ENCODE peak calls at places on chromosomes 4 and X, in six cellular contexts. O is HT1080; K is neuronal stem cell; E is activated CD4-positive, alpha-beta T cell treated with anti-CD3 and anti-CD28 coated beads, Interleukin-2, amount 50 U/mL, for 4 hours; J is G401; A is NCI-H1105 treated with DMSO at 0.1 percent for 48 hours. M is an unnamed sample.

GRCh38 chr4:2860391-2861348 is 17.0 kb downstream of the ADD1 start:
- DNase-seq in O (no peak), K (no peak), E (no peak), J (no peak), A (no peak), M (no peak)

GRCh38 chrX:10620121-10620699 is at the start of gene MID1:
- DNase-seq in O (peak), K (peak), E (no peak), J (peak), A (peak), M (no peak)

GRCh38 chr4:2064276-2064991 is 5.3 kb downstream of the NAT8L start:
- DNase-seq in O (no peak), K (no peak), E (no peak), J (no peak), A (no peak), M (peak)

GRCh38 chrX:71870337-71871098 is 40.1 kb upstream of the NHSL2 start:
- DNase-seq in O (peak), K (peak), E (no peak), J (peak), A (no peak), M (peak)

GRCh38 chr4:102757681-102758080 is 3.1 kb downstream of the MANBA start:
- DNase-seq in O (no peak), K (no peak), E (no peak), J (no peak), A (no peak), M (no peak)

GRCh38 chr4:101345596-101346311 is 1.6 kb downstream of the PPP3CA start:
- DNase-seq in O (peak), K (peak), E (peak), J (peak), A (peak), M (peak)

GRCh38 chr4:48017108-48017527 is 546 bp downstream of the NIPAL1 start:
- DNase-seq in O (peak), K (peak), E (peak), J (peak), A (peak), M (peak)

GRCh38 chr4:79575709-79576479 is 167.9 kb upstream of the GK2 start:
- DNase-seq in O (no peak), K (no peak), E (no peak), J (no peak), A (no peak), M (no peak)

GRCh38 chr4:94757192-94758140 is at the start of gene BMPR1B:
- DNase-seq in O (peak), K (peak), E (no peak), J (no peak), A (no peak), M (no peak)

GRCh38 chr4:1616574-1616964 is 67.5 kb downstream of the FAM53A start:
- DNase-seq in O (no peak), K (no peak), E (no peak), J (no peak), A (no peak), M (no peak)

GRCh38 chr4:23584024-23584423 is 305.8 kb downstream of the PPARGC1A start:
- DNase-seq in O (no peak), K (no peak), E (no peak), J (no peak), A (no peak), M (no peak)

GRCh38 chrX:119826399-119826959 is 26.3 kb downstream of the UPF3B start:
- DNase-seq in O (peak), K (no peak), E (no peak), J (no peak), A (no peak), M (peak)

GRCh38 chr4:24742335-24742734 is 53.0 kb upstream of the SOD3 start:
- DNase-seq in O (no peak), K (no peak), E (no peak), J (no peak), A (no peak), M (no peak)

GRCh38 chr4:147117400-147117799 is 171.7 kb upstream of the TTC29 start:
- DNase-seq in O (no peak), K (no peak), E (no peak), J (no peak), A (no peak), M (no peak)

GRCh38 chr4:179977378-179977777 is 2265.8 kb upstream of the TENM3 start:
- DNase-seq in O (no peak), K (no peak), E (no peak), J (no peak), A (no peak), M (no peak)

GRCh38 chr4:140049924-140050681 is 103.9 kb downstream of the MAML3 start:
- DNase-seq in O (peak), K (no peak), E (no peak), J (no peak), A (peak), M (peak)

GRCh38 chrX:124194903-124195302 is 137.6 kb upstream of the TEX13D start:
- DNase-seq in O (no peak), K (no peak), E (no peak), J (no peak), A (no peak), M (no peak)

GRCh38 chr4:38566811-38567398 is 97.1 kb upstream of the KLF3 start:
- DNase-seq in O (no peak), K (no peak), E (no peak), J (no peak), A (no peak), M (no peak)

GRCh38 chr4:6910340-6910959 is 824 bp downstream of the TBC1D14 start:
- DNase-seq in O (no peak), K (no peak), E (no peak), J (no peak), A (no peak), M (peak)

GRCh38 chrX:119755981-119756533 is 2.3 kb upstream of the SOWAHD start:
- DNase-seq in O (no peak), K (no peak), E (peak), J (no peak), A (no peak), M (no peak)

GRCh38 chrX:123685273-123685672 is 47.6 kb downstream of the THOC2 start:
- DNase-seq in O (no peak), K (no peak), E (no peak), J (no peak), A (no peak), M (no peak)

GRCh38 chrX:49260221-49260985 is 4.1 kb downstream of the FOXP3 start:
- DNase-seq in O (no peak), K (no peak), E (no peak), J (no peak), A (no peak), M (no peak)

GRCh38 chr4:108359130-108359709 is 190.5 kb upstream of the LEF1 start:
- DNase-seq in O (no peak), K (no peak), E (no peak), J (no peak), A (no peak), M (no peak)

GRCh38 chr4:8537041-8537461 is 43.1 kb upstream of the GPR78 start:
- DNase-seq in O (peak), K (no peak), E (no peak), J (peak), A (peak), M (peak)

GRCh38 chr4:157358439-157358838 is 137.9 kb downstream of the GRIA2 start:
- DNase-seq in O (no peak), K (no peak), E (no peak), J (no peak), A (no peak), M (no peak)

GRCh38 chr4:56238251-56238650 is 149.0 kb downstream of the AASDH start:
- DNase-seq in O (no peak), K (no peak), E (no peak), J (no peak), A (no peak), M (no peak)

GRCh38 chrX:148784859-148785655 is 284.6 kb downstream of the AFF2 start:
- DNase-seq in O (no peak), K (no peak), E (no peak), J (no peak), A (peak), M (no peak)

GRCh38 chrX:133574716-133575115 is 159.4 kb upstream of the GPC4 start:
- DNase-seq in O (no peak), K (no peak), E (no peak), J (no peak), A (no peak), M (no peak)

GRCh38 chr4:150943126-150943525 is 72.0 kb downstream of the LRBA start:
- DNase-seq in O (no peak), K (no peak), E (no peak), J (no peak), A (no peak), M (no peak)

GRCh38 chrX:68599256-68600152 is 48.0 kb upstream of the STARD8 start:
- DNase-seq in O (peak), K (no peak), E (no peak), J (no peak), A (no peak), M (peak)

GRCh38 chrX:101262590-101262989 is 28.5 kb downstream of the TAF7L start:
- DNase-seq in O (no peak), K (no peak), E (no peak), J (no peak), A (no peak), M (no peak)

GRCh38 chr4:185426960-185427688 is 1.4 kb upstream of the UFSP2 start:
- DNase-seq in O (no peak), K (no peak), E (no peak), J (no peak), A (no peak), M (no peak)

GRCh38 chr4:123020285-123020684 is 97.9 kb upstream of the NUDT6 start:
- DNase-seq in O (no peak), K (no peak), E (no peak), J (no peak), A (no peak), M (no peak)

GRCh38 chr4:52840531-52841350 is 21.4 kb upstream of the RASL11B start:
- DNase-seq in O (no peak), K (no peak), E (no peak), J (no peak), A (no peak), M (no peak)

GRCh38 chr4:183823394-183823793 is 81.7 kb upstream of the STOX2 start:
- DNase-seq in O (peak), K (no peak), E (no peak), J (no peak), A (no peak), M (no peak)

GRCh38 chr4:10697071-10697470 is 12.5 kb upstream of the CLNK start:
- DNase-seq in O (no peak), K (no peak), E (no peak), J (no peak), A (peak), M (no peak)

GRCh38 chr4:140427919-140428471 is 547 bp upstream of the CLGN start:
- DNase-seq in O (no peak), K (no peak), E (no peak), J (no peak), A (no peak), M (no peak)